ENCODE peak calls at places on chromosomes 3 and 15, in five cellular contexts. One of them, this sample, is unnamed.

GRCh38 chr3:9147215-9147895 is 102.1 kb downstream of the SRGAP3 start:
- DNase-seq in suprapubic skin: no peak
- DNase-seq in GM23338: no peak
- DNase-seq in HL-60: no peak
- DNase-seq in SK-N-SH: no peak
- DNase-seq in this sample: no peak

GRCh38 chr15:78932216-78932808 is 12.5 kb downstream of the CTSH start:
- DNase-seq in SK-N-SH: no peak
- DNase-seq in suprapubic skin: no peak
- DNase-seq in GM23338: no peak
- DNase-seq in HL-60: no peak
- DNase-seq in this sample: no peak

GRCh38 chr15:49238342-49238741 is 68.3 kb downstream of the GALK2 start:
- DNase-seq in suprapubic skin: no peak
- DNase-seq in SK-N-SH: peak
- DNase-seq in HL-60: no peak
- DNase-seq in GM23338: no peak
- DNase-seq in this sample: no peak

GRCh38 chr3:51083490-51083889 is 301.6 kb upstream of the MANF start:
- DNase-seq in GM23338: no peak
- DNase-seq in suprapubic skin: no peak
- DNase-seq in HL-60: no peak
- DNase-seq in SK-N-SH: no peak
- DNase-seq in this sample: no peak

GRCh38 chr15:94704946-94705345 is 473.6 kb downstream of the MCTP2 start:
- DNase-seq in HL-60: no peak
- DNase-seq in suprapubic skin: no peak
- DNase-seq in SK-N-SH: no peak
- DNase-seq in GM23338: no peak
- DNase-seq in this sample: no peak

GRCh38 chr15:29734917-29735572 is 87.2 kb downstream of the TJP1 start:
- DNase-seq in HL-60: no peak
- DNase-seq in SK-N-SH: no peak
- DNase-seq in suprapubic skin: no peak
- DNase-seq in GM23338: no peak
- DNase-seq in this sample: no peak

GRCh38 chr15:77495806-77496589 is 75.3 kb downstream of the HMG20A start:
- DNase-seq in SK-N-SH: no peak
- DNase-seq in suprapubic skin: no peak
- DNase-seq in GM23338: peak
- DNase-seq in HL-60: no peak
- DNase-seq in this sample: no peak

GRCh38 chr3:193389335-193389734 is 10.8 kb upstream of the ATP13A5 start:
- DNase-seq in SK-N-SH: no peak
- DNase-seq in GM23338: peak
- DNase-seq in suprapubic skin: no peak
- DNase-seq in HL-60: no peak
- DNase-seq in this sample: peak

GRCh38 chr3:13655074-13655913 is 106.4 kb downstream of the FBLN2 start:
- DNase-seq in suprapubic skin: no peak
- DNase-seq in GM23338: peak
- DNase-seq in HL-60: no peak
- DNase-seq in SK-N-SH: peak
- DNase-seq in this sample: no peak

GRCh38 chr3:30747771-30748281 is 141.4 kb downstream of the TGFBR2 start:
- DNase-seq in SK-N-SH: peak
- DNase-seq in suprapubic skin: no peak
- DNase-seq in GM23338: peak
- DNase-seq in HL-60: no peak
- DNase-seq in this sample: no peak

GRCh38 chr3:25945836-25946235 is 155.9 kb downstream of the OXSM start:
- DNase-seq in GM23338: no peak
- DNase-seq in HL-60: peak
- DNase-seq in suprapubic skin: no peak
- DNase-seq in SK-N-SH: no peak
- DNase-seq in this sample: no peak
- TF ChIP-seq CTCF in GM23338: no peak
- TF ChIP-seq CTCF in HL-60: no peak
- TF ChIP-seq CTCF in suprapubic skin: no peak
- TF ChIP-seq CTCF in SK-N-SH: no peak
- TF ChIP-seq CTCF in this sample: no peak

DNA sequence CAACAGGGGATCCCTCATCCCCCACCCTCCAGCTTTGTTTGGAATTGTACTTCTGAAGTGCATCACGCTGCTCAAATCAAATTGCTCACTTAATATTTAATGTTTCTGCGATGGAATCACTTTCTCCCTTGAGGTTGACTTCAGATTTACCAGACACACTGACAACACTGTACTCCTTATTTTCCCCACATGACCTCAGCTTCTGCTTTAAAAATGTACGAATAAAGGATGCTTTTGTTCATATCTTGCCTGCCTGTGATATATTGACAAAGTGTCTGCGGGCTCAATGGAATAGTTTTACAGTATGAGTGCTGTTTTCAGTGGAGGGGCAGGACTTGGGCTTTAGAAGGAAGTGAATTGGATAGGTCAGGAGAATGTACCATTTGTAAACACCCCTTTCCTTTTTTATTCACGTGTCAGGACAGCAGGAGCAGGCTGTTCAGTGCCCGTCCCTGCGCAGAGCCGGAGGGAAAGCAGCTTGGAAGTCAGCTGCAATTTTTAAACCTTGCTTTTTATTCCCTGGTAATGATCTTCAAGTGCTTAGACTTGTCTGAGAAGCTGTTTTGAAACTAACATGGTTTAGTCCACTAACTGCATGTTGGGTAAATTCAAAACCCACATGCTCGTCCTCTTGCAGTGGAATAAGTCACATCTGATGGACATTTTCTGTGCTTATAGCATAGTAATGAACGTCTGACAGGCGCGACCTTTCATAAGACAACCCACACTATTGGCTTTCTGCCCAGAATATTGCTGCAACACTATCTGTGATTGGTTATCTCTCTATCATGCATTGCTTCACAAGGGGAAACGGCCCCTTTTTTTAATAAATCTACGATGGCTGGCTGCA is 29.9 kb downstream of the MBNL1 start:
- DNase-seq in SK-N-SH: peak
- DNase-seq in suprapubic skin: no peak
- DNase-seq in HL-60: peak
- DNase-seq in GM23338: no peak
- DNase-seq in this sample: no peak
- TF ChIP-seq POLR2AphosphoS5 in SK-N-SH: peak
- TF ChIP-seq POLR2AphosphoS5 in suprapubic skin: peak
- TF ChIP-seq POLR2AphosphoS5 in HL-60: peak
- TF ChIP-seq POLR2AphosphoS5 in GM23338: no peak
- TF ChIP-seq POLR2AphosphoS5 in this sample: peak

DNA sequence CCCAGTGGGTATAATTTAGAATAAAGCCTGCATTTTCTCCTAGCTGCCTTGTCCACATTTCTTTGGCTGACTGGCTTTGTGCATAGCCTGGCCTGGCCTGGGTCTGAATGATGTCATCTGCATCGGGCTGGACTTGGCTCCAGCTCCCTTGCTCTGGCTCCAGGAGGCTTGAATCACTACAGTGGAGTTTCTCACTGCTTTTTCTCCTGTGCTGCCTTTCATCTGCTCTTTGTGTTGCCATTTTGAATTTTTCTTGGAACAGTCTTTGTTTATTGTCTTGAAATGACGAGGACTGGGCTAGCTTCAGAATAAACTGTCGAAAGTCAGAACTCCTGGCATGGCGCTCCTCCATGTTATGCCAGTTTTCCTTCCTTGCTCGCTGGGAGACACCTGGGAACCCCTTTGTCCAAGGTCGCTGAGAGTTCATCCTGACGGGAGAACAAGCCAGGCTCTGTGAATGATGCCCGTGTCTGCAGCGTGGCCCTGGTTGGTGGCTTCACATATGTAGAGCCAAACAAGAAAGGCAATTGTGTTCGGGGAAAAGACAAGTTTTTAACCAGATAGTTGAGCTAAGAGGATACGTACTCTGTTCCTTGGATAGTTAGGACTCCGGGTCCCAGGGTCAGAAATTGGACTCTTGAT is 258.9 kb downstream of the PDZRN3 start:
- DNase-seq in SK-N-SH: no peak
- DNase-seq in suprapubic skin: no peak
- DNase-seq in HL-60: no peak
- DNase-seq in GM23338: no peak
- DNase-seq in this sample: no peak
- H3K27ac ChIP-seq in SK-N-SH: no peak
- H3K27ac ChIP-seq in suprapubic skin: no peak
- H3K27ac ChIP-seq in HL-60: no peak
- H3K27ac ChIP-seq in GM23338: no peak
- H3K27ac ChIP-seq in this sample: peak

GRCh38 chr15:66404532-66404931 is 17.8 kb downstream of the MAP2K1 start:
- DNase-seq in suprapubic skin: no peak
- DNase-seq in GM23338: peak
- DNase-seq in HL-60: peak
- DNase-seq in SK-N-SH: no peak
- DNase-seq in this sample: no peak
- TF ChIP-seq CTCF in suprapubic skin: no peak
- TF ChIP-seq CTCF in GM23338: peak
- TF ChIP-seq CTCF in HL-60: no peak
- TF ChIP-seq CTCF in SK-N-SH: no peak
- TF ChIP-seq CTCF in this sample: no peak

GRCh38 chr3:49161808-49162530 is 4.2 kb downstream of the CCDC71 start:
- DNase-seq in suprapubic skin: no peak
- DNase-seq in GM23338: no peak
- DNase-seq in HL-60: peak
- DNase-seq in SK-N-SH: no peak
- DNase-seq in this sample: no peak

GRCh38 chr3:49158792-49159191 is 7.3 kb downstream of the CCDC71 start:
- DNase-seq in SK-N-SH: no peak
- DNase-seq in GM23338: no peak
- DNase-seq in HL-60: no peak
- DNase-seq in suprapubic skin: no peak
- DNase-seq in this sample: no peak

GRCh38 chr3:49157289-49157688 is 8.8 kb downstream of the CCDC71 start:
- DNase-seq in SK-N-SH: no peak
- DNase-seq in GM23338: no peak
- DNase-seq in HL-60: no peak
- DNase-seq in suprapubic skin: no peak
- DNase-seq in this sample: no peak

GRCh38 chr3:49161197-49161596 is 4.9 kb downstream of the CCDC71 start:
- DNase-seq in SK-N-SH: no peak
- DNase-seq in HL-60: no peak
- DNase-seq in GM23338: no peak
- DNase-seq in suprapubic skin: no peak
- DNase-seq in this sample: no peak

DNA sequence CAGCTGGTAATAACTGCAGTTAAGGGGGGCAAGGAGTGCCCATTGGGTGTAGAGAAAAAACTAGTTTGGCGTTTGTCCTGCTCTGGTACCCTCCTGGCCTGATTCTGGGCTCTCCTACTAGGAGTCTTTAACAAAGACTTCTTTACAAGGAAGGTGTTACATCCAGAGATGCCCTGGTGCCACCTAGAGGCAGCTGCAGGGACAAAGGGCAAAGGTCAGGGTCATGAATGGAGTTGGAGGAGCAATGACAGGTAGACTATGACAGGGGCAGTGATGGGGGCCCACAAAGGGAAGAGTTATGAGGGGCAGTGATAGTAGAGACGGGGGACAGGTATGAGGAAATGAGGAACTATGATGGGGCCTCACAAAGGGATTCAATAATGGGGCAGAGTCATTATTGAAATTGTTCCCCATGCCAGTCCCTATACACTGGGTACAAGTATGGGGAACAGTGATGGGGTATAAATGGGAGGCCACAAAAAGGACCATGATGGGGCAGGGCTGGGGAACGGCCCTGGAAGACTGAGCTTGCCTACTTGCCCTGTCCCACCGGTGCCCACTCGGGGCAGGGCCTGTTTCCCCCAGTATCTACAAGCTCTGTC is 7.9 kb downstream of the CCDC71 start:
- DNase-seq in HL-60: peak
- DNase-seq in GM23338: peak
- DNase-seq in SK-N-SH: peak
- DNase-seq in suprapubic skin: no peak
- DNase-seq in this sample: no peak
- TF ChIP-seq POLR2AphosphoS5 in HL-60: no peak
- TF ChIP-seq POLR2AphosphoS5 in GM23338: no peak
- TF ChIP-seq POLR2AphosphoS5 in SK-N-SH: no peak
- TF ChIP-seq POLR2AphosphoS5 in suprapubic skin: no peak
- TF ChIP-seq POLR2AphosphoS5 in this sample: no peak

DNA sequence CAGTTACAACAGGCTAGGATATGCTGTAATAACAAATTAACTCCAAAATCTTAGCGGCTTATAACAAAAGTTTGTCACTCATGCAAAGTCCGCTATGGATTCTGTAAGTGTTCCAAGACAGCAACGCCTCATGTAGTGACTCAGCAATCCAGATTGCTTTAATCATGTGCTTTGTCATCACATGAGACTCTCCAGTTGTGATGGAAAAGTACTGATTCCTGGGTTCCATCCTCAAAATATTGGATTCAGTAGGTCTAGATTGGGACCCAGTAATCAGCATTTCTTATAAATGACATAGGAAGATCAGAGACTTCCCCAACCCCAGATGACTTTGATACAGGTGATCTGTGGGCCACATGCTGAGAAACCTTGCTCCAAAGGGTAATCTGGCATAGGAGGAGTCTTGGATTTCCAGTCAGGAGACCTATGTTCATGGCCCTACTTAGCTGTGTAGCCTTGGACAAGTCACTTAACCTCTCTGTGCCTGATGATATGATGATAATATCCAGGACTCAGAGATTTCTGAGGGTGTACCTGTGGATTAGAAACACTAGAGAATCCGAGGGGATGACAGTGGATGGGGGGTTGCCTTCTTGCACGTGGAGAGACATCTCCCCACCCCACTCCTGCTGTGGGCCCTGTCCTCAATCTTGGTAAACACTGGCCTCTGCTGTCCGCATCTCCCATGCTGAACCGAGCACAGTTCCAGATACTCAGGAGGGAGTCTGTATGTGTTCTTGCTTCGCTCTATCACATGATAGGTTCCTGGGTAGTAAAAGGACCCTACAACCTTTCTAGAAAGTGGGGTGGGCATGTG is 65.5 kb downstream of the CORO2B start:
- DNase-seq in suprapubic skin: no peak
- DNase-seq in HL-60: no peak
- DNase-seq in SK-N-SH: no peak
- DNase-seq in GM23338: no peak
- DNase-seq in this sample: no peak
- H3K27ac ChIP-seq in suprapubic skin: peak
- H3K27ac ChIP-seq in HL-60: no peak
- H3K27ac ChIP-seq in SK-N-SH: no peak
- H3K27ac ChIP-seq in GM23338: no peak
- H3K27ac ChIP-seq in this sample: no peak

GRCh38 chr15:63440756-63441155 is 59.1 kb upstream of the CA12 start:
- DNase-seq in suprapubic skin: no peak
- DNase-seq in SK-N-SH: no peak
- DNase-seq in HL-60: no peak
- DNase-seq in GM23338: no peak
- DNase-seq in this sample: no peak
- TF ChIP-seq CTCF in suprapubic skin: no peak
- TF ChIP-seq CTCF in SK-N-SH: no peak
- TF ChIP-seq CTCF in HL-60: no peak
- TF ChIP-seq CTCF in GM23338: no peak
- TF ChIP-seq CTCF in this sample: no peak